ENCODE peak calls at places on chromosomes 11 and 22, in seven cellular contexts. I is NCI-H774; L is HuH-7.5; J is mammary epithelial cell; T is activated T-cell treated with anti-CD3 and anti-CD28 coated beads, Interleukin-2, amount 50 U/mL, for 4 hours; M is substantia nigra; O is stimulated activated CD4-positive, alpha-beta T cell treated with anti-CD3 and anti-CD28 coated beads, Interleukin-1b, Interleukin-23, amount 100 ng/mL, for 1 hour. U is an unnamed sample.

GRCh38 chr22:22076361-22076760 is 93.8 kb upstream of the TOP3B start:
- DNase-seq in T (no peak), I (no peak), J (no peak), M (no peak), O (no peak), L (no peak), U (no peak)

GRCh38 chr22:40009231-40009769 is 14.5 kb downstream of the FAM83F start:
- DNase-seq in I (peak; percentile 35), M (no peak), O (no peak), L (no peak), J (peak; percentile 70), T (no peak), U (no peak)

GRCh38 chr22:38222797-38223119 is 21.0 kb downstream of the MAFF start:
- DNase-seq in I (no peak), T (no peak), O (no peak), J (peak; percentile 42), M (no peak), L (no peak), U (no peak)

GRCh38 chr11:74169736-74170458 is 905 bp downstream of the C2CD3 start:
- DNase-seq in J (no peak), L (no peak), I (no peak), T (no peak), O (no peak), M (no peak), U (no peak)

GRCh38 chr11:134459246-134460043 is 47.4 kb upstream of the B3GAT1 start:
- DNase-seq in O (no peak), L (no peak), J (no peak), T (no peak), I (no peak), M (no peak), U (no peak)

GRCh38 chr11:35376613-35377012 is 42.7 kb downstream of the SLC1A2 start:
- DNase-seq in M (no peak), O (no peak), L (no peak), T (no peak), I (no peak), J (no peak), U (no peak)

GRCh38 chr22:36303874-36304273 is 50.9 kb downstream of the APOL1 start:
- DNase-seq in T (no peak), O (no peak), L (no peak), J (peak; percentile 36), I (no peak), M (no peak), U (no peak)

GRCh38 chr11:44946268-44946667 is 4.4 kb downstream of the TP53I11 start:
- DNase-seq in T (no peak), M (no peak), L (no peak), J (no peak), O (no peak), I (no peak), U (no peak)

GRCh38 chr11:67277231-67277961 is 11.1 kb downstream of the GRK2 start:
- DNase-seq in T (peak; percentile 82), J (peak; percentile 47), I (peak; percentile 41), M (no peak), O (peak; percentile 82), L (no peak), U (peak; percentile 71)

GRCh38 chr11:1375161-1375954 is 14.4 kb upstream of the BRSK2 start:
- DNase-seq in J (no peak), M (no peak), O (no peak), L (no peak), T (no peak), I (no peak), U (no peak)

GRCh38 chr22:36136475-36136874 is 24.1 kb downstream of the APOL3 start:
- DNase-seq in L (no peak), M (no peak), T (no peak), O (no peak), I (no peak), J (no peak), U (no peak)

GRCh38 chr11:46367244-46367915 is 14.1 kb upstream of the MDK start:
- DNase-seq in M (peak; percentile 60), J (no peak), T (peak; percentile 79), L (peak; percentile 46), O (peak; percentile 49), I (no peak), U (no peak)

GRCh38 chr22:43777204-43777671 is 34.9 kb downstream of the EFCAB6 start:
- DNase-seq in O (no peak), M (no peak), I (no peak), J (peak; percentile 79), L (no peak), T (no peak), U (no peak)

GRCh38 chr11:32659672-32660071 is 76.0 kb downstream of the EIF3M start:
- DNase-seq in J (peak; percentile 15), T (no peak), O (no peak), I (no peak), L (no peak), M (no peak), U (no peak)

GRCh38 chr11:78812513-78813293 is 238.0 kb upstream of the NARS2 start:
- DNase-seq in M (no peak), T (no peak), L (no peak), O (no peak), I (no peak), J (no peak), U (no peak)

GRCh38 chr22:36986242-36986821 is 32.9 kb downstream of the TST start:
- DNase-seq in O (no peak), L (no peak), I (no peak), J (no peak), T (peak; percentile 27), M (no peak), U (peak; percentile 3)

GRCh38 chr11:43516316-43516820 is 157.6 kb downstream of the TTC17 start:
- DNase-seq in L (no peak), O (no peak), M (no peak), J (no peak), I (no peak), T (no peak), U (no peak)

GRCh38 chr11:75147191-75147874 is 3.6 kb upstream of the SLCO2B1 start:
- DNase-seq in T (no peak), J (no peak), I (no peak), O (no peak), M (no peak), L (no peak), U (no peak)

GRCh38 chr22:26041931-26042330 is 127.3 kb upstream of the SEZ6L start:
- DNase-seq in J (no peak), I (no peak), O (no peak), M (no peak), T (no peak), L (no peak), U (peak; percentile 16)

GRCh38 chr11:71935338-71935925 is 6.6 kb downstream of the RNF121 start:
- DNase-seq in I (no peak), T (no peak), J (no peak), O (no peak), L (no peak), M (no peak), U (no peak)

GRCh38 chr11:9808943-9809342 is 145.1 kb downstream of the SWAP70 start:
- DNase-seq in T (no peak), O (no peak), M (no peak), I (no peak), L (no peak), J (peak; percentile 24), U (no peak)

GRCh38 chr11:117316197-117316961 is at the start of gene BACE1:
- DNase-seq in I (peak; percentile 77), O (no peak), J (peak; percentile 77), L (peak; percentile 82), M (peak; percentile 87), T (no peak), U (peak; percentile 48)

GRCh38 chr11:33575311-33575710 is 125.3 kb downstream of the C11orf91 start:
- DNase-seq in J (no peak), L (no peak), T (no peak), I (no peak), O (no peak), M (no peak), U (no peak)

GRCh38 chr11:2808850-2809847 is 76.4 kb downstream of the CDKN1C start:
- DNase-seq in L (no peak), O (no peak), M (no peak), J (no peak), I (no peak), T (no peak), U (no peak)

GRCh38 chr11:69916806-69917387 is 97.7 kb upstream of the FGF3 start:
- DNase-seq in I (no peak), T (no peak), J (no peak), O (no peak), L (no peak), M (no peak), U (no peak)

GRCh38 chr11:1755344-1756023 is 5.1 kb upstream of the IFITM10 start:
- DNase-seq in I (no peak), T (no peak), O (no peak), J (no peak), M (no peak), L (no peak), U (no peak)

GRCh38 chr11:47915407-47916137 is 64.8 kb upstream of the PTPRJ start:
- DNase-seq in I (no peak), O (no peak), M (no peak), T (no peak), L (no peak), J (no peak), U (no peak)

GRCh38 chr11:123187670-123188507 is 7.2 kb downstream of the CLMP start:
- DNase-seq in T (no peak), M (no peak), O (no peak), J (peak; percentile 33), I (no peak), L (no peak), U (no peak)

GRCh38 chr11:82831364-82831763 is 68.9 kb downstream of the PRCP start:
- DNase-seq in J (no peak), M (no peak), L (no peak), T (no peak), O (no peak), I (no peak), U (no peak)

GRCh38 chr22:45768490-45768889 is 96.9 kb downstream of the ATXN10 start:
- DNase-seq in L (no peak), O (no peak), I (no peak), J (no peak), T (no peak), M (no peak), U (no peak)